ENCODE peak calls at places on chromosomes 3 and 15, in four cellular contexts. One of them, this sample, is unnamed.

GRCh38 chr3:98733055-98733777 is 29.9 kb upstream of the ST3GAL6 start:
- DNase-seq in NB4: peak; percentile 73
- DNase-seq in kidney epithelial cell: no peak
- DNase-seq in AG09309: no peak
- DNase-seq in this sample: no peak

GRCh38 chr3:184282941-184283340 is 7.1 kb downstream of the ECE2 start:
- DNase-seq in NB4: peak; percentile 32
- DNase-seq in AG09309: no peak
- DNase-seq in kidney epithelial cell: no peak
- DNase-seq in this sample: no peak

GRCh38 chr3:161508852-161509477 is 12.4 kb downstream of the OTOL1 start:
- DNase-seq in kidney epithelial cell: no peak
- DNase-seq in NB4: peak; percentile 7
- DNase-seq in AG09309: no peak
- DNase-seq in this sample: no peak

GRCh38 chr3:13711911-13712650 is 163.2 kb downstream of the FBLN2 start:
- DNase-seq in NB4: no peak
- DNase-seq in AG09309: no peak
- DNase-seq in kidney epithelial cell: no peak
- DNase-seq in this sample: no peak

GRCh38 chr15:47870956-47871625 is 153.8 kb downstream of the SEMA6D start:
- DNase-seq in NB4: no peak
- DNase-seq in kidney epithelial cell: no peak
- DNase-seq in AG09309: peak; percentile 31
- DNase-seq in this sample: peak; percentile 69

GRCh38 chr15:38325290-38325990 is 72.8 kb downstream of the SPRED1 start:
- DNase-seq in NB4: no peak
- DNase-seq in kidney epithelial cell: no peak
- DNase-seq in AG09309: no peak
- DNase-seq in this sample: no peak

GRCh38 chr15:59174846-59175831 is 31.5 kb upstream of the LDHAL6B start:
- DNase-seq in AG09309: peak; percentile 28
- DNase-seq in kidney epithelial cell: no peak
- DNase-seq in NB4: peak; percentile 64
- DNase-seq in this sample: peak; percentile 50

GRCh38 chr3:84194032-84194431 is 764.8 kb upstream of the CADM2 start:
- DNase-seq in AG09309: no peak
- DNase-seq in NB4: no peak
- DNase-seq in kidney epithelial cell: no peak
- DNase-seq in this sample: no peak

GRCh38 chr3:66115858-66116654 is 77.3 kb upstream of the MAGI1 start:
- DNase-seq in AG09309: peak; percentile 80
- DNase-seq in NB4: no peak
- DNase-seq in kidney epithelial cell: peak; percentile 96
- DNase-seq in this sample: peak; percentile 91

GRCh38 chr15:81863157-81863556 is 182.7 kb downstream of the MEX3B start:
- DNase-seq in kidney epithelial cell: no peak
- DNase-seq in AG09309: no peak
- DNase-seq in NB4: no peak
- DNase-seq in this sample: no peak

GRCh38 chr15:88337993-88338392 is 81.5 kb upstream of the NTRK3 start:
- DNase-seq in AG09309: no peak
- DNase-seq in NB4: no peak
- DNase-seq in kidney epithelial cell: no peak
- DNase-seq in this sample: no peak

GRCh38 chr3:101383656-101384055 is 63.3 kb upstream of the IMPG2 start:
- DNase-seq in AG09309: no peak
- DNase-seq in kidney epithelial cell: no peak
- DNase-seq in NB4: no peak
- DNase-seq in this sample: no peak

GRCh38 chr3:101383156-101383575 is 62.8 kb upstream of the IMPG2 start:
- DNase-seq in kidney epithelial cell: no peak
- DNase-seq in AG09309: no peak
- DNase-seq in NB4: no peak
- DNase-seq in this sample: no peak

GRCh38 chr3:101384426-101384825 is 64.1 kb upstream of the IMPG2 start:
- DNase-seq in AG09309: no peak
- DNase-seq in NB4: no peak
- DNase-seq in kidney epithelial cell: no peak
- DNase-seq in this sample: no peak

GRCh38 chr3:101379695-101380376 is 59.5 kb upstream of the IMPG2 start:
- DNase-seq in NB4: peak; percentile 11
- DNase-seq in kidney epithelial cell: no peak
- DNase-seq in AG09309: no peak
- DNase-seq in this sample: no peak

GRCh38 chr3:101381809-101382208 is 61.4 kb upstream of the IMPG2 start:
- DNase-seq in AG09309: peak; percentile 1
- DNase-seq in kidney epithelial cell: no peak
- DNase-seq in NB4: peak; percentile 38
- DNase-seq in this sample: no peak
- TF ChIP-seq CTCF in AG09309: peak; percentile 36
- TF ChIP-seq CTCF in kidney epithelial cell: peak; percentile 31
- TF ChIP-seq CTCF in NB4: no peak
- TF ChIP-seq CTCF in this sample: peak; percentile 32

GRCh38 chr15:68797589-68798377 is 22.9 kb downstream of the ANP32A start:
- DNase-seq in NB4: no peak
- DNase-seq in AG09309: no peak
- DNase-seq in kidney epithelial cell: no peak
- DNase-seq in this sample: no peak
- H3K4me3 ChIP-seq in NB4: no peak overlapping the region
- H3K4me3 ChIP-seq in AG09309: no peak overlapping the region
- H3K4me3 ChIP-seq in kidney epithelial cell: no peak overlapping the region
- H3K4me3 ChIP-seq in this sample: no peak overlapping the region

DNA sequence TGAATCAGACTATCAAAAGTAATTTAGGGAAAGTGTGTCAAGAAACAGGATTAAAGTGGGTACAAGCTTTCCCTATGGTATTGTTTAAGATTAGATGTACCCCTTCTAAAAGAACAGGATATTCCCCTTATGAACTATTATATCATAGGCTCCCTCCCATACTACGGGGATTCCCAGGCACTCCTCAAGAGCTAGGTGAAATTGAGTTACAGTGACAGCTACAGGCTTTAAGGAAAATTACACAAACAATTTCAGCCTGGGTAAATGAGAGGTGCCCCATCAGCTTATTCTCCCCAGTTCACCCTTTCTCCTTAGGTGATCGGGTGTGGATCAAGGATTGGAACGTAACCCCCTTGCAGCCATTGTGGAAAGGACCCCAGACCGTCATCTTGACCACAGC is 240.8 kb upstream of the CNTN6 start:
- DNase-seq in NB4: no peak
- DNase-seq in AG09309: no peak
- DNase-seq in kidney epithelial cell: no peak
- DNase-seq in this sample: no peak
- TF ChIP-seq CTCF in NB4: no peak
- TF ChIP-seq CTCF in AG09309: no peak
- TF ChIP-seq CTCF in kidney epithelial cell: peak; percentile 8
- TF ChIP-seq CTCF in this sample: peak; percentile 58

GRCh38 chr15:91308209-91308608 is 208.2 kb downstream of the SV2B start:
- DNase-seq in NB4: peak; percentile 87
- DNase-seq in AG09309: no peak
- DNase-seq in kidney epithelial cell: no peak
- DNase-seq in this sample: no peak
- H3K4me3 ChIP-seq in NB4: no peak overlapping the region
- H3K4me3 ChIP-seq in AG09309: no peak overlapping the region
- H3K4me3 ChIP-seq in kidney epithelial cell: no peak overlapping the region
- H3K4me3 ChIP-seq in this sample: no peak overlapping the region

GRCh38 chr3:194245975-194246561 is 105.1 kb downstream of the CPN2 start:
- DNase-seq in AG09309: no peak
- DNase-seq in kidney epithelial cell: no peak
- DNase-seq in NB4: peak; percentile 75
- DNase-seq in this sample: no peak
- TF ChIP-seq CTCF in AG09309: no peak
- TF ChIP-seq CTCF in kidney epithelial cell: no peak
- TF ChIP-seq CTCF in NB4: peak; percentile 23
- TF ChIP-seq CTCF in this sample: peak; percentile 10

GRCh38 chr15:65550681-65551098 is 20.4 kb downstream of the HACD3 start:
- DNase-seq in AG09309: no peak
- DNase-seq in kidney epithelial cell: no peak
- DNase-seq in NB4: no peak
- DNase-seq in this sample: no peak
- H3K4me3 ChIP-seq in AG09309: no peak overlapping the region
- H3K4me3 ChIP-seq in kidney epithelial cell: no peak overlapping the region
- H3K4me3 ChIP-seq in NB4: no peak overlapping the region
- H3K4me3 ChIP-seq in this sample: no peak overlapping the region